ENCODE peak calls at places on chromosomes 13 and 19, in eight cellular contexts. One of them, this sample, is unnamed.

GRCh38 chr19:49873834-49874233 is 3.3 kb downstream of the AKT1S1 start:
- DNase-seq in caudate nucleus: no peak
- DNase-seq in tibial artery: no peak
- DNase-seq in pancreas: peak
- DNase-seq in A673: no peak
- DNase-seq in transverse colon: no peak
- DNase-seq in GM23248: no peak
- DNase-seq in mammary epithelial cell: no peak
- DNase-seq in this sample: no peak

GRCh38 chr13:33252103-33252502 is 33.5 kb downstream of the STARD13 start:
- DNase-seq in mammary epithelial cell: no peak
- DNase-seq in pancreas: no peak
- DNase-seq in caudate nucleus: no peak
- DNase-seq in tibial artery: no peak
- DNase-seq in GM23248: no peak
- DNase-seq in A673: no peak
- DNase-seq in transverse colon: no peak
- DNase-seq in this sample: no peak

GRCh38 chr19:4647676-4648644 is 8.6 kb downstream of the TNFAIP8L1 start:
- DNase-seq in A673: no peak
- DNase-seq in GM23248: no peak
- DNase-seq in transverse colon: no peak
- DNase-seq in mammary epithelial cell: no peak
- DNase-seq in pancreas: no peak
- DNase-seq in caudate nucleus: no peak
- DNase-seq in tibial artery: no peak
- DNase-seq in this sample: peak

GRCh38 chr13:113598481-113598880 is 13.9 kb downstream of the TFDP1 start:
- DNase-seq in tibial artery: peak
- DNase-seq in caudate nucleus: no peak
- DNase-seq in transverse colon: no peak
- DNase-seq in mammary epithelial cell: no peak
- DNase-seq in pancreas: no peak
- DNase-seq in A673: no peak
- DNase-seq in GM23248: no peak
- DNase-seq in this sample: no peak

GRCh38 chr13:99075268-99076191 is 97.7 kb upstream of the DOCK9 start:
- DNase-seq in caudate nucleus: no peak
- DNase-seq in tibial artery: no peak
- DNase-seq in mammary epithelial cell: no peak
- DNase-seq in A673: no peak
- DNase-seq in transverse colon: no peak
- DNase-seq in pancreas: no peak
- DNase-seq in GM23248: no peak
- DNase-seq in this sample: no peak

GRCh38 chr13:98672947-98673545 is 79.4 kb downstream of the SLC15A1 start:
- DNase-seq in pancreas: peak
- DNase-seq in mammary epithelial cell: peak
- DNase-seq in tibial artery: peak
- DNase-seq in GM23248: peak
- DNase-seq in A673: peak
- DNase-seq in caudate nucleus: peak
- DNase-seq in transverse colon: peak
- DNase-seq in this sample: peak

GRCh38 chr13:74047925-74048324 is 86.3 kb downstream of the KLF12 start:
- DNase-seq in tibial artery: no peak
- DNase-seq in mammary epithelial cell: peak
- DNase-seq in pancreas: no peak
- DNase-seq in caudate nucleus: no peak
- DNase-seq in A673: no peak
- DNase-seq in GM23248: peak
- DNase-seq in transverse colon: peak
- DNase-seq in this sample: no peak

GRCh38 chr19:38277969-38278680 is 13.8 kb downstream of the SPINT2 start:
- DNase-seq in tibial artery: peak
- DNase-seq in caudate nucleus: no peak
- DNase-seq in mammary epithelial cell: no peak
- DNase-seq in A673: no peak
- DNase-seq in GM23248: peak
- DNase-seq in transverse colon: no peak
- DNase-seq in pancreas: no peak
- DNase-seq in this sample: no peak

GRCh38 chr13:31587696-31588266 is 151.5 kb upstream of the RXFP2 start:
- DNase-seq in caudate nucleus: no peak
- DNase-seq in transverse colon: no peak
- DNase-seq in tibial artery: no peak
- DNase-seq in mammary epithelial cell: no peak
- DNase-seq in GM23248: no peak
- DNase-seq in pancreas: no peak
- DNase-seq in A673: no peak
- DNase-seq in this sample: no peak

GRCh38 chr13:25177012-25177411 is 4.9 kb upstream of the AMER2 start:
- DNase-seq in caudate nucleus: peak
- DNase-seq in mammary epithelial cell: no peak
- DNase-seq in GM23248: no peak
- DNase-seq in transverse colon: no peak
- DNase-seq in pancreas: no peak
- DNase-seq in A673: no peak
- DNase-seq in tibial artery: no peak
- DNase-seq in this sample: no peak

GRCh38 chr13:101942038-101942437 is 459.8 kb downstream of the FGF14 start:
- DNase-seq in caudate nucleus: no peak
- DNase-seq in transverse colon: peak
- DNase-seq in A673: peak
- DNase-seq in mammary epithelial cell: peak
- DNase-seq in GM23248: peak
- DNase-seq in tibial artery: peak
- DNase-seq in pancreas: no peak
- DNase-seq in this sample: no peak

GRCh38 chr13:37995052-37995451 is 125.5 kb upstream of the TRPC4 start:
- DNase-seq in GM23248: peak
- DNase-seq in transverse colon: no peak
- DNase-seq in mammary epithelial cell: no peak
- DNase-seq in A673: peak
- DNase-seq in tibial artery: no peak
- DNase-seq in caudate nucleus: peak
- DNase-seq in pancreas: no peak
- DNase-seq in this sample: no peak

GRCh38 chr13:63449549-63449948 is 2033.9 kb upstream of the PCDH20 start:
- DNase-seq in tibial artery: no peak
- DNase-seq in mammary epithelial cell: no peak
- DNase-seq in transverse colon: no peak
- DNase-seq in caudate nucleus: no peak
- DNase-seq in GM23248: no peak
- DNase-seq in A673: peak
- DNase-seq in pancreas: no peak
- DNase-seq in this sample: no peak

GRCh38 chr19:55609326-55609725 is 3.9 kb downstream of the ZNF865 start:
- DNase-seq in A673: no peak
- DNase-seq in pancreas: no peak
- DNase-seq in caudate nucleus: no peak
- DNase-seq in mammary epithelial cell: no peak
- DNase-seq in transverse colon: no peak
- DNase-seq in tibial artery: no peak
- DNase-seq in GM23248: no peak
- DNase-seq in this sample: no peak

GRCh38 chr19:55613396-55613795 is 7.9 kb downstream of the ZNF865 start:
- DNase-seq in mammary epithelial cell: no peak
- DNase-seq in transverse colon: no peak
- DNase-seq in GM23248: no peak
- DNase-seq in pancreas: peak
- DNase-seq in A673: no peak
- DNase-seq in tibial artery: no peak
- DNase-seq in caudate nucleus: no peak
- DNase-seq in this sample: no peak

GRCh38 chr19:55611300-55611982 is 6.0 kb downstream of the ZNF865 start:
- DNase-seq in A673: no peak
- DNase-seq in pancreas: peak
- DNase-seq in caudate nucleus: no peak
- DNase-seq in mammary epithelial cell: no peak
- DNase-seq in transverse colon: no peak
- DNase-seq in GM23248: no peak
- DNase-seq in tibial artery: no peak
- DNase-seq in this sample: peak

GRCh38 chr19:55613930-55614710 is 8.7 kb downstream of the ZNF865 start:
- DNase-seq in tibial artery: no peak
- DNase-seq in A673: no peak
- DNase-seq in caudate nucleus: no peak
- DNase-seq in transverse colon: no peak
- DNase-seq in mammary epithelial cell: no peak
- DNase-seq in GM23248: no peak
- DNase-seq in pancreas: peak
- DNase-seq in this sample: no peak

DNA sequence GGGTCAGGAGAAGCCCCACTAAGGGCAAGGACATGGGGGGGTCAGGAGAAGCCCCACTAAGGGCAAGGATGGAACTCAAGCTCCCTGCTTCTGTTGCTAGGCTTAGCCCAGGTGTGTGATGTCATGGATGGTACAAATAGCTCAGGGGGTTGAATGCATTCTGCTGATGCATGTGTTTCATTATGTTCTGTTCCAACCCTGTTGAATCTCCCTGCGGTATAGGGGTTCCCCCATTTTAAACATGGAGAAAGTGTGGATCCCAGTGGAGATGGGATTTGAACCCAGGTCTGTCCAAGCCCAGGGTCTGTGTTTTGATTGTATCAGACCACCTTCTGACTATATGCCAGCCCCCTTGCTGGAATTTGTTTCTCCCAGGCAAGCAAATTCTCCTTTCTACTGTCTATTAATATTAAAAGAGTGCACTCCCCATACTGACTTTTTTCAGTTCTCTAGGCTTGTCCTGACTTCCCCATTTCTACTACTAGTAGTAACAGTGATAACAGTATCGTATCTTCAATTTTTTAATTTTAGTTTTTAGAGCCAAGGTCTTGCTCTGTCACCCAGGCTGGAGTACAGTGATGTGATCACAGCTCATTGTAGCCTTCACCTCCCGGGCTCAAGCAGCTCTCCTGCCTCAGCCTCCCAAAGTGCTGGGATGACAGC is 6.7 kb downstream of the ZNF865 start:
- DNase-seq in mammary epithelial cell: no peak
- DNase-seq in caudate nucleus: no peak
- DNase-seq in GM23248: no peak
- DNase-seq in transverse colon: no peak
- DNase-seq in tibial artery: no peak
- DNase-seq in A673: no peak
- DNase-seq in pancreas: no peak
- DNase-seq in this sample: no peak
- H3K27ac ChIP-seq in mammary epithelial cell: no peak
- H3K27ac ChIP-seq in caudate nucleus: no peak
- H3K27ac ChIP-seq in GM23248: no peak
- H3K27ac ChIP-seq in transverse colon: no peak
- H3K27ac ChIP-seq in tibial artery: no peak
- H3K27ac ChIP-seq in A673: no peak
- H3K27ac ChIP-seq in pancreas: no peak
- H3K27ac ChIP-seq in this sample: peak

GRCh38 chr19:1373042-1373533 is 10.6 kb upstream of the NDUFS7 start:
- DNase-seq in tibial artery: no peak
- DNase-seq in caudate nucleus: no peak
- DNase-seq in pancreas: no peak
- DNase-seq in transverse colon: no peak
- DNase-seq in GM23248: no peak
- DNase-seq in A673: no peak
- DNase-seq in mammary epithelial cell: no peak
- DNase-seq in this sample: no peak
- H3K27ac ChIP-seq in tibial artery: no peak
- H3K27ac ChIP-seq in caudate nucleus: peak
- H3K27ac ChIP-seq in pancreas: peak
- H3K27ac ChIP-seq in transverse colon: peak
- H3K27ac ChIP-seq in GM23248: no peak
- H3K27ac ChIP-seq in A673: peak
- H3K27ac ChIP-seq in mammary epithelial cell: no peak
- H3K27ac ChIP-seq in this sample: peak

GRCh38 chr19:10935371-10936059 is 6.9 kb downstream of the TIMM29 start:
- DNase-seq in tibial artery: no peak
- DNase-seq in caudate nucleus: no peak
- DNase-seq in mammary epithelial cell: no peak
- DNase-seq in GM23248: no peak
- DNase-seq in A673: no peak
- DNase-seq in pancreas: no peak
- DNase-seq in transverse colon: no peak
- DNase-seq in this sample: no peak

DNA sequence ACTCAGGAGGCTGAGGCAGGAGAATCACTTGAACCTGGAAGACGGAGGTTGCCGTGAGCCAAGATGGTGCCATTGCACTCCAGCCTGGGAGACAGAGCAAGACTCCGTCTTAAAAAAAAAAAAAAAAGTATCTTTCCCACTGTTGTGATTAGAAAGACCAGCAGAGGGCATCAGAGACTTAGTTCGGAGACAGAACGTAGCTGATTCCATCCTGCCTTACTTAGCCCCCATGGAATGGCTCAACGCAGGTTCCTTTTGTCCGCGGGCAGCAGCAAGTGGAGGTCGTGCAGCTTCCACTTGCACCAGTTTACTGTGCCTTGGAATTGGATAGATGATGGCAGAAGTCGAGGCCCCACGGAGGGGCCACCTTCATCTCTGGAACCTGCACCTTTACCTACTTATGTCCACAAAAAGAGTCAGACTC is 8.1 kb downstream of the TIMM29 start:
- DNase-seq in transverse colon: peak
- DNase-seq in mammary epithelial cell: peak
- DNase-seq in caudate nucleus: no peak
- DNase-seq in A673: peak
- DNase-seq in pancreas: no peak
- DNase-seq in tibial artery: no peak
- DNase-seq in GM23248: peak
- DNase-seq in this sample: no peak
- H3K27ac ChIP-seq in transverse colon: peak
- H3K27ac ChIP-seq in mammary epithelial cell: no peak
- H3K27ac ChIP-seq in caudate nucleus: no peak
- H3K27ac ChIP-seq in A673: no peak
- H3K27ac ChIP-seq in pancreas: no peak
- H3K27ac ChIP-seq in tibial artery: no peak
- H3K27ac ChIP-seq in GM23248: no peak
- H3K27ac ChIP-seq in this sample: no peak

GRCh38 chr19:47663435-47663910 is 49.7 kb upstream of the EHD2 start:
- DNase-seq in transverse colon: no peak
- DNase-seq in caudate nucleus: no peak
- DNase-seq in GM23248: peak
- DNase-seq in A673: no peak
- DNase-seq in mammary epithelial cell: peak
- DNase-seq in pancreas: no peak
- DNase-seq in tibial artery: no peak
- DNase-seq in this sample: no peak

GRCh38 chr19:47660435-47660832 is 51.5 kb downstream of the BICRA start:
- DNase-seq in pancreas: no peak
- DNase-seq in A673: no peak
- DNase-seq in caudate nucleus: no peak
- DNase-seq in tibial artery: no peak
- DNase-seq in GM23248: no peak
- DNase-seq in transverse colon: peak
- DNase-seq in mammary epithelial cell: peak
- DNase-seq in this sample: peak

GRCh38 chr19:47658431-47659383 is 49.8 kb downstream of the BICRA start:
- DNase-seq in caudate nucleus: no peak
- DNase-seq in GM23248: no peak
- DNase-seq in transverse colon: peak
- DNase-seq in pancreas: no peak
- DNase-seq in A673: no peak
- DNase-seq in mammary epithelial cell: no peak
- DNase-seq in tibial artery: no peak
- DNase-seq in this sample: no peak

GRCh38 chr19:47661571-47661970 is 51.7 kb upstream of the EHD2 start:
- DNase-seq in A673: no peak
- DNase-seq in caudate nucleus: no peak
- DNase-seq in pancreas: no peak
- DNase-seq in tibial artery: no peak
- DNase-seq in GM23248: peak
- DNase-seq in transverse colon: no peak
- DNase-seq in mammary epithelial cell: no peak
- DNase-seq in this sample: no peak

GRCh38 chr19:47661161-47661560 is 52.1 kb upstream of the EHD2 start:
- DNase-seq in GM23248: peak
- DNase-seq in mammary epithelial cell: no peak
- DNase-seq in caudate nucleus: no peak
- DNase-seq in A673: no peak
- DNase-seq in tibial artery: peak
- DNase-seq in pancreas: no peak
- DNase-seq in transverse colon: no peak
- DNase-seq in this sample: peak
- H3K27ac ChIP-seq in GM23248: peak
- H3K27ac ChIP-seq in mammary epithelial cell: no peak
- H3K27ac ChIP-seq in caudate nucleus: no peak
- H3K27ac ChIP-seq in A673: no peak
- H3K27ac ChIP-seq in tibial artery: peak
- H3K27ac ChIP-seq in pancreas: no peak
- H3K27ac ChIP-seq in transverse colon: peak
- H3K27ac ChIP-seq in this sample: peak

This sample was measured in gastrocnemius medialis.